ENCODE peak calls at places on chromosomes 11 and 22, in ten cellular contexts. O is dorsolateral prefrontal cortex; G is osteocyte; R is activated naive CD4-positive, alpha-beta T cell treated with anti-CD3 and anti-CD28 coated beads for 36 hours; H is Caco-2; J is iris pigment epithelial cell; F is T-helper 1 cell; A is pancreas; Q is stimulated activated CD8-positive, alpha-beta memory T cell treated with anti-CD3 and anti-CD28 coated beads, Interleukin-7, amount 100 ng/mL, for 1 hour; Y is SIG-M5. E is an unnamed sample.
A peak's percentile ranks its signal among the peaks of the same experiment; 100 is the strongest.

GRCh38 chr22:44299124-44299523 is 13.6 kb downstream of the SHISAL1 start:
- DNase-seq in O (no peak), G (no peak), R (no peak), H (no peak), J (no peak), F (no peak), A (no peak), Q (no peak), Y (no peak), E (no peak)

GRCh38 chr11:87463486-87464102 is 425.9 kb downstream of the TMEM135 start:
- DNase-seq in O (no peak), G (no peak), R (peak; percentile 5), H (peak; percentile 66), J (peak; percentile 24), F (no peak), A (no peak), Q (no peak), Y (no peak), E (peak; percentile 12)

GRCh38 chr11:114250993-114251796 is 45.0 kb upstream of the NNMT start:
- DNase-seq in O (no peak), G (no peak), R (no peak), H (no peak), J (peak; percentile 15), F (no peak), A (no peak), Q (no peak), Y (no peak), E (no peak)

GRCh38 chr11:76512851-76513653 is 68.2 kb downstream of the EMSY start:
- DNase-seq in O (no peak), G (no peak), R (no peak), H (no peak), J (peak; percentile 60), F (peak; percentile 5), A (no peak), Q (no peak), Y (no peak), E (peak; percentile 26)

GRCh38 chr11:129960216-129961214 is 42.1 kb downstream of the PRDM10 start:
- DNase-seq in O (no peak), G (no peak), R (peak; percentile 31), H (no peak), J (peak; percentile 92), F (peak; percentile 47), A (no peak), Q (no peak), Y (no peak), E (no peak)

GRCh38 chr11:85725510-85726258 is 39.7 kb upstream of the CCDC89 start:
- DNase-seq in O (no peak), G (no peak), R (no peak), H (no peak), J (peak; percentile 79), F (no peak), A (no peak), Q (no peak), Y (no peak), E (no peak)

GRCh38 chr11:70334351-70334995 is 63.9 kb upstream of the CTTN start:
- DNase-seq in O (no peak), G (no peak), R (no peak), H (no peak), J (no peak), F (no peak), A (no peak), Q (no peak), Y (no peak), E (no peak)

GRCh38 chr22:27686534-27686933 is 115.0 kb downstream of the MN1 start:
- DNase-seq in O (peak; percentile 88), G (no peak), R (no peak), H (peak; percentile 53), J (peak; percentile 83), F (no peak), A (peak; percentile 39), Q (no peak), Y (no peak), E (no peak)

GRCh38 chr11:62850911-62851806 is 11.8 kb upstream of the WDR74 start:
- DNase-seq in O (no peak), G (no peak), R (no peak), H (peak; percentile 71), J (no peak), F (no peak), A (no peak), Q (no peak), Y (no peak), E (no peak)

GRCh38 chr11:111445586-111445985 is 66.5 kb upstream of the POU2AF1 start:
- DNase-seq in O (no peak), G (no peak), R (no peak), H (no peak), J (no peak), F (no peak), A (no peak), Q (no peak), Y (no peak), E (no peak)

GRCh38 chr22:19844423-19845368 is 10.0 kb downstream of the GNB1L start:
- DNase-seq in O (no peak), G (peak; percentile 90), R (peak; percentile 57), H (no peak), J (peak; percentile 35), F (peak; percentile 33), A (no peak), Q (no peak), Y (no peak), E (no peak)

GRCh38 chr11:96038046-96038445 is 114.1 kb upstream of the MTMR2 start:
- DNase-seq in O (no peak), G (no peak), R (no peak), H (no peak), J (no peak), F (no peak), A (no peak), Q (no peak), Y (no peak), E (no peak)

GRCh38 chr22:50400406-50400805 is 57.3 kb downstream of the PPP6R2 start:
- DNase-seq in O (no peak), G (no peak), R (no peak), H (no peak), J (no peak), F (no peak), A (no peak), Q (no peak), Y (no peak), E (no peak)

GRCh38 chr11:9001736-9002135 is 2.1 kb downstream of the NRIP3 start:
- DNase-seq in O (no peak), G (no peak), R (peak; percentile 81), H (no peak), J (peak; percentile 86), F (peak; percentile 76), A (no peak), Q (no peak), Y (peak; percentile 86), E (no peak)

GRCh38 chr11:130477646-130478203 is 29.3 kb downstream of the ADAMTS15 start:
- DNase-seq in O (no peak), G (no peak), R (no peak), H (peak; percentile 14), J (no peak), F (no peak), A (no peak), Q (no peak), Y (no peak), E (no peak)

GRCh38 chr11:69702239-69702668 is 1.6 kb downstream of the FGF19 start:
- DNase-seq in O (no peak), G (no peak), R (no peak), H (no peak), J (no peak), F (no peak), A (no peak), Q (no peak), Y (no peak), E (no peak)

GRCh38 chr11:114156131-114156581 is 96.6 kb downstream of the ZBTB16 start:
- DNase-seq in O (no peak), G (no peak), R (no peak), H (no peak), J (no peak), F (no peak), A (no peak), Q (no peak), Y (no peak), E (no peak)

GRCh38 chr11:34940026-34940677 is 23.7 kb downstream of the PDHX start:
- DNase-seq in O (no peak), G (no peak), R (no peak), H (no peak), J (peak; percentile 66), F (no peak), A (no peak), Q (no peak), Y (no peak), E (no peak)

GRCh38 chr11:59400461-59401261 is 25.6 kb downstream of the OR5A2 start:
- DNase-seq in O (no peak), G (no peak), R (no peak), H (no peak), J (no peak), F (no peak), A (no peak), Q (no peak), Y (no peak), E (no peak)

GRCh38 chr22:22877523-22878210 is 9.9 kb upstream of the IGLL5 start:
- DNase-seq in O (peak; percentile 16), G (peak; percentile 84), R (peak; percentile 85), H (peak; percentile 57), J (peak; percentile 64), F (peak; percentile 37), A (no peak), Q (peak; percentile 70), Y (no peak), E (peak; percentile 52)